ENCODE peak calls at places on chromosomes 7 and 10, in seven cellular contexts. N, B, R, F, C, I and K are unnamed samples.

GRCh38 chr10:103120977-103121735 is 71.9 kb downstream of the NT5C2 start:
- DNase-seq in N (peak), I (no peak), C (no peak), F (no peak), R (no peak), B (no peak), K (no peak)

GRCh38 chr10:12333382-12334185 is 15.8 kb upstream of the CAMK1D start:
- DNase-seq in F (no peak), R (peak), C (no peak), I (no peak), B (peak), N (no peak), K (peak)

GRCh38 chr10:44463511-44464121 is 78.7 kb upstream of the CXCL12 start:
- DNase-seq in F (no peak), N (no peak), I (no peak), B (no peak), R (no peak), C (no peak), K (no peak)

GRCh38 chr10:129970404-129971364 is 6.6 kb upstream of the EBF3 start:
- DNase-seq in B (peak), N (no peak), F (no peak), R (no peak), C (no peak), I (no peak), K (no peak)

GRCh38 chr10:53744176-53744575 is 971.6 kb upstream of the MBL2 start:
- DNase-seq in R (no peak), C (no peak), B (no peak), N (no peak), F (no peak), I (no peak), K (no peak)

GRCh38 chr10:11345224-11346054 is 266.0 kb downstream of the USP6NL start:
- DNase-seq in N (peak), R (peak), C (peak), B (no peak), F (no peak), I (peak), K (no peak)

GRCh38 chr7:52648903-52649302 is 386.5 kb upstream of the POM121L12 start:
- DNase-seq in B (no peak), C (no peak), F (no peak), R (no peak), N (no peak), I (no peak), K (no peak)

GRCh38 chr7:75823198-75823910 is 9.7 kb upstream of the CCL24 start:
- DNase-seq in C (no peak), R (no peak), I (no peak), B (no peak), F (no peak), N (no peak), K (no peak)

GRCh38 chr10:31557854-31558253 is 238.8 kb downstream of the ZEB1 start:
- DNase-seq in N (no peak), R (no peak), C (no peak), I (no peak), F (no peak), B (no peak), K (no peak)

GRCh38 chr7:138755331-138755747 is 42.5 kb upstream of the TMEM213 start:
- DNase-seq in R (no peak), F (no peak), B (peak), N (peak), I (no peak), C (no peak), K (no peak)

GRCh38 chr7:29723599-29723998 is 82.7 kb upstream of the WIPF3 start:
- DNase-seq in C (no peak), R (peak), F (no peak), N (no peak), B (no peak), I (no peak), K (peak)

GRCh38 chr7:26307226-26307625 is 15.6 kb downstream of the SNX10 start:
- DNase-seq in F (peak), N (no peak), B (no peak), C (no peak), I (no peak), R (no peak), K (no peak)

GRCh38 chr10:17737021-17737965 is 14.7 kb upstream of the TMEM236 start:
- DNase-seq in F (no peak), N (peak), B (peak), I (no peak), R (no peak), C (no peak), K (no peak)
- TF ChIP-seq SIN3A in F (no peak), N (no peak), B (no peak), I (no peak), R (no peak), C (no peak), K (no peak)

DNA sequence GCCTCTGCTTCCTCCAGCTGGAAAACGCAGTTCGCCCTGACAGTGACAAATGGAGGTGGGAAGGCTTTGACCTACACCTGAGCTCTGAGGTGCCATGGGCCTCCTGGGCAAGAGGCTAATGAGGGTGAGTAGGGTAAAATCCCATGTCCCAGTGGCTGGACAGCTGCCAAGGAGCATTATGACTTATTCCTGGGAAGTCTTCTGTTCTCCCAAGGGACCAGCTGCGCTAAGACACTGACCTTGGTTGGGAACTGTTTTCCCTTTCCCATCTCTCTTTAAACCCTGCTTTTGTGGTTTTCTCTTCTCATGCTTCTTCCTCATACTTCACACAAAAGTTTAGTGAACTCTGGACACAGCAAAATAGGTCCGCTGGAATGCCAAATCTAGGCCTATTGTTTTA is 72.6 kb downstream of the COPG2 start:
- DNase-seq in R (no peak), C (no peak), F (no peak), N (no peak), I (no peak), B (no peak), K (no peak)
- TF ChIP-seq SIN3A in R (no peak), C (no peak), F (no peak), N (no peak), I (no peak), B (no peak), K (no peak)

DNA sequence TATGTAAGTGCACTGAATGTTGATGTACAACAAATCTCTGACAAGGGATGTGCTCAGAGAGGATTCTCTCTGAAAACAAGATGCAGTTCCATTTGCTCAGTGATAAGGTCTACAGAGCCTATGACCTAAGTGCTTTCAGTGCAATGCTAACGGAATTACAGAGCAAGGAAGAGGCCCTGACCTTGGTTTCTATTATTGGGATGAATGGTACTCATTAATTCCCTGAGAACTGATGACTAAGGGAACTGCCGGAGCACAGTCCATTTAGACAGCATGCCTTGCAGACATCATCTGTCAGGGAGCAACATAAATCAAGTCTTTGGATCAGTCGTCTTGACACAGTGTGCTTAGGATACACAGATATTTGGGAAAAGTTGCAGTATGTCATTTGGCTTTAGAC is 340.8 kb downstream of the PHTF2 start:
- DNase-seq in R (no peak), I (no peak), C (no peak), B (peak), N (no peak), F (no peak), K (no peak)
- TF ChIP-seq SIN3A in R (no peak), I (no peak), C (no peak), B (peak), N (no peak), F (no peak), K (no peak)

GRCh38 chr7:141597966-141598365 is 46.8 kb downstream of the AGK start:
- DNase-seq in I (no peak), B (no peak), F (no peak), R (no peak), N (no peak), C (no peak), K (no peak)

GRCh38 chr7:141590666-141591065 is 39.5 kb downstream of the AGK start:
- DNase-seq in I (no peak), B (no peak), R (no peak), N (no peak), C (no peak), F (no peak), K (no peak)

GRCh38 chr7:141590071-141590470 is 38.9 kb downstream of the AGK start:
- DNase-seq in I (no peak), R (no peak), B (no peak), N (no peak), F (no peak), C (no peak), K (no peak)

GRCh38 chr7:141588912-141589311 is 37.7 kb downstream of the AGK start:
- DNase-seq in N (no peak), C (no peak), B (no peak), F (no peak), I (no peak), R (no peak), K (no peak)

GRCh38 chr7:141593134-141593533 is 41.9 kb downstream of the AGK start:
- DNase-seq in C (no peak), B (peak), R (no peak), F (peak), I (no peak), N (no peak), K (no peak)
- TF ChIP-seq SIN3A in C (no peak), B (no peak), R (no peak), F (no peak), I (no peak), N (no peak), K (no peak)

GRCh38 chr7:16657656-16658279 is 11.8 kb downstream of the BZW2 start:
- DNase-seq in C (no peak), F (peak), I (no peak), B (no peak), R (no peak), N (no peak), K (no peak)
- TF ChIP-seq SIN3A in C (no peak), F (no peak), I (no peak), B (no peak), R (no peak), N (no peak), K (no peak)